ENCODE peak calls at places on chromosomes 4 and X, in seven cellular contexts. I is foreskin melanocyte, D is iPS-NIHi11, Q is nephron progenitor cell, K is foreskin keratinocyte, Y is endothelial cell, F is thyroid gland. M is an unnamed sample.

GRCh38 chrX:119606508-119607389 is 525 bp upstream of the NKRF start:
- DNase-seq in I (no peak), D (no peak), Q (no peak), K (no peak), Y (no peak), F (no peak), M (no peak)

GRCh38 chrX:118392726-118393125 is 46.8 kb downstream of the WDR44 start:
- DNase-seq in I (no peak), D (no peak), Q (no peak), K (no peak), Y (no peak), F (no peak), M (no peak)

GRCh38 chrX:155225774-155226173 is 9.5 kb downstream of the VBP1 start:
- DNase-seq in I (no peak), D (no peak), Q (no peak), K (no peak), Y (no peak), F (no peak), M (no peak)

GRCh38 chr4:69830529-69831269 is 29.2 kb downstream of the SULT1E1 start:
- DNase-seq in I (no peak), D (no peak), Q (no peak), K (peak), Y (no peak), F (no peak), M (no peak)

GRCh38 chrX:15505104-15505503 is 4.5 kb downstream of the BMX start:
- DNase-seq in I (no peak), D (no peak), Q (no peak), K (peak), Y (no peak), F (no peak), M (no peak)

GRCh38 chr4:52966781-52967180 is 104.7 kb downstream of the RASL11B start:
- DNase-seq in I (no peak), D (no peak), Q (no peak), K (no peak), Y (no peak), F (no peak), M (no peak)

GRCh38 chr4:11073621-11074051 is 355.1 kb downstream of the HS3ST1 start:
- DNase-seq in I (no peak), D (peak), Q (no peak), K (peak), Y (no peak), F (peak), M (peak)

GRCh38 chr4:177012918-177013545 is 220.3 kb upstream of the VEGFC start:
- DNase-seq in I (no peak), D (no peak), Q (no peak), K (peak), Y (no peak), F (no peak), M (no peak)

GRCh38 chrX:155857561-155857960 is 23.6 kb upstream of the VAMP7 start:
- DNase-seq in I (no peak), D (peak), Q (no peak), K (no peak), Y (no peak), F (no peak), M (no peak)

GRCh38 chrX:47637546-47638195 is 7.9 kb upstream of the CFP start:
- DNase-seq in I (no peak), D (peak), Q (no peak), K (no peak), Y (no peak), F (peak), M (peak)

GRCh38 chrX:119692241-119693031 is 532 bp downstream of the SEPTIN6 start:
- DNase-seq in I (no peak), D (peak), Q (peak), K (peak), Y (peak), F (peak), M (peak)

GRCh38 chr4:168803727-168804126 is 206.3 kb downstream of the CBR4 start:
- DNase-seq in I (no peak), D (peak), Q (peak), K (peak), Y (no peak), F (no peak), M (no peak)